ENCODE peak calls at places on chromosomes 5 and 9, in six cellular contexts. K, I, J, P, W and X are unnamed samples.
A peak's percentile ranks its signal among the peaks of the same experiment; 100 is the strongest.

GRCh38 chr9:132802121-132802795 is 75.8 kb downstream of the AK8 start:
- DNase-seq in J (no peak), P (no peak), I (no peak), W (no peak), K (no peak), X (no peak)

GRCh38 chr9:113631811-113632665 is 168.5 kb downstream of the RGS3 start:
- DNase-seq in P (no peak), I (no peak), W (peak; percentile 8), J (no peak), K (peak; percentile 15), X (no peak)

GRCh38 chr9:128626181-128626580 is 30.5 kb downstream of the DYNC2I2 start:
- DNase-seq in K (peak; percentile 62), J (no peak), P (no peak), W (no peak), I (no peak), X (no peak)

GRCh38 chr5:95859327-95860060 is 37.0 kb upstream of the GLRX start:
- DNase-seq in J (no peak), W (peak; percentile 53), I (peak; percentile 89), K (no peak), P (no peak), X (no peak)

GRCh38 chr9:133768371-133768858 is 30.3 kb upstream of the SARDH start:
- DNase-seq in W (no peak), J (no peak), K (peak; percentile 23), P (no peak), I (no peak), X (no peak)

GRCh38 chr5:19564036-19564435 is 424.0 kb downstream of the CDH18 start:
- DNase-seq in I (no peak), W (no peak), P (no peak), J (no peak), K (no peak), X (no peak)

GRCh38 chr5:176789873-176790615 is 20.3 kb upstream of the UNC5A start:
- DNase-seq in W (no peak), J (no peak), I (no peak), P (no peak), K (no peak), X (no peak)

GRCh38 chr5:38433160-38433861 is 123.1 kb downstream of the LIFR start:
- DNase-seq in P (no peak), J (no peak), K (peak; percentile 57), I (peak; percentile 95), W (no peak), X (no peak)

GRCh38 chr9:131178382-131178781 is 53.0 kb downstream of the NUP214 start:
- DNase-seq in J (peak; percentile 61), I (peak; percentile 78), K (peak; percentile 73), W (peak; percentile 59), P (peak; percentile 76), X (peak; percentile 66)

GRCh38 chr9:106893088-106893487 is 30.1 kb downstream of the ZNF462 start:
- DNase-seq in K (no peak), J (no peak), P (no peak), W (peak; percentile 61), I (peak; percentile 41), X (no peak)

GRCh38 chr5:135020111-135020895 is 13.7 kb downstream of the PITX1 start:
- DNase-seq in P (no peak), W (no peak), J (no peak), I (no peak), K (peak; percentile 12), X (no peak)

GRCh38 chr9:87324613-87325194 is 173.0 kb upstream of the DAPK1 start:
- DNase-seq in P (no peak), I (peak; percentile 85), W (no peak), J (no peak), K (no peak), X (no peak)

GRCh38 chr5:82274343-82275266 is 3.5 kb downstream of the RPS23 start:
- DNase-seq in P (no peak), J (no peak), K (peak; percentile 36), I (peak; percentile 11), W (no peak), X (no peak)

GRCh38 chr5:141821430-141821925 is 56.7 kb downstream of the PCDH1 start:
- DNase-seq in K (no peak), I (peak; percentile 93), P (no peak), W (no peak), J (no peak), X (no peak)

GRCh38 chr9:2465516-2465915 is 156.1 kb upstream of the VLDLR start:
- DNase-seq in K (no peak), W (no peak), J (no peak), P (no peak), I (no peak), X (no peak)

GRCh38 chr5:8188874-8189588 is 320.1 kb downstream of the MTRR start:
- DNase-seq in I (peak; percentile 0), J (no peak), P (no peak), K (no peak), W (no peak), X (no peak)

GRCh38 chr5:407801-408268 is 35.1 kb upstream of the EXOC3 start:
- DNase-seq in K (no peak), P (no peak), W (no peak), I (no peak), J (no peak), X (no peak)

GRCh38 chr5:112757468-112758208 is 20.0 kb downstream of the APC start:
- DNase-seq in I (peak; percentile 75), W (no peak), K (no peak), J (no peak), P (no peak), X (no peak)

GRCh38 chr5:139809331-139809810 is 13.8 kb downstream of the PSD2 start:
- DNase-seq in J (no peak), K (no peak), I (no peak), P (no peak), W (no peak), X (no peak)

GRCh38 chr9:105854783-105855709 is 160.7 kb downstream of the TMEM38B start:
- DNase-seq in P (no peak), J (no peak), I (no peak), W (no peak), K (no peak), X (no peak)

GRCh38 chr9:114228034-114228808 is 72.9 kb downstream of the COL27A1 start:
- DNase-seq in I (no peak), P (no peak), W (no peak), J (no peak), K (no peak), X (no peak)

GRCh38 chr9:106405871-106406435 is 457.0 kb upstream of the ZNF462 start:
- DNase-seq in J (no peak), I (no peak), P (no peak), W (no peak), K (no peak), X (no peak)

GRCh38 chr5:100130307-100130706 is 404.9 kb upstream of the FAM174A start:
- DNase-seq in K (no peak), I (no peak), J (no peak), W (no peak), P (no peak), X (no peak)

GRCh38 chr5:169651526-169651925 is 14.5 kb downstream of the DOCK2 start:
- DNase-seq in P (no peak), I (peak; percentile 70), W (no peak), J (no peak), K (no peak), X (no peak)

GRCh38 chr5:16916262-16916878 is 19.7 kb downstream of the MYO10 start:
- DNase-seq in I (peak; percentile 95), K (no peak), W (no peak), J (no peak), P (no peak), X (no peak)

GRCh38 chr9:91159664-91160121 is 202.0 kb downstream of the AUH start:
- DNase-seq in K (peak; percentile 69), I (peak; percentile 64), J (no peak), W (peak; percentile 44), P (no peak), X (no peak)

GRCh38 chr9:86903461-86904010 is 43.8 kb downstream of the GAS1 start:
- DNase-seq in J (no peak), W (no peak), P (no peak), K (peak; percentile 41), I (no peak), X (no peak)

GRCh38 chr9:130663258-130664171 is 879 bp upstream of the PRDM12 start:
- DNase-seq in K (no peak), I (no peak), W (no peak), P (no peak), J (no peak), X (no peak)

GRCh38 chr5:40734986-40735385 is 20.8 kb downstream of the TTC33 start:
- DNase-seq in K (no peak), W (no peak), P (no peak), J (no peak), I (peak; percentile 10), X (no peak)

GRCh38 chr5:97297063-97297715 is 114.1 kb upstream of the RIOK2 start:
- DNase-seq in J (no peak), I (peak; percentile 11), P (no peak), K (no peak), W (no peak), X (no peak)

DNA sequence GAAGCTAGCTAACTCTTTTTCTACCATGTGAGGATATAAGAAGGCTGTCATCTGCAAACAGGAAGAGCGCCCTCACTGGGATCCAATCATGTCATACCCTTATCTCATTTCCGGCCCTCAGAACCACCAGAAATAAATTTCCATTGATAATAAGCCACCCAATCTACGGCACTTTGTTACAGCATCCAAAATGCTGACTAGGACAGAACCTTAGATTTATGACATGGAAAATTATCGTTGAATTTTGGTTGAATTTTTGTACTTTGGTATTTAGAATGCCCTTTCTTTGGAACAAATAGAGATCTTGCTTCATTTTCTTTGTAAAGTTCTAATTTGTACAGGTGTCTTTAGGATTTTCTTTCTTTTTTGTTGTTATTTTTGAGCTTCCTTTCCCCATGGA is 53.3 kb upstream of the CYLC2 start:
- DNase-seq in W (no peak), K (no peak), I (no peak), P (no peak), J (no peak), X (no peak)
- TF ChIP-seq CTCF in W (no peak), K (no peak), I (no peak), P (no peak), J (no peak), X (no peak)

GRCh38 chr5:129698661-129699060 is 49.2 kb upstream of the MINAR2 start:
- DNase-seq in J (no peak), I (no peak), K (no peak), P (no peak), W (no peak), X (no peak)
- TF ChIP-seq CTCF in J (no peak), I (no peak), K (no peak), P (no peak), W (no peak), X (no peak)

GRCh38 chr5:154391788-154392187 is 54.0 kb upstream of the SAP30L start:
- DNase-seq in P (no peak), I (no peak), K (no peak), J (no peak), W (no peak), X (no peak)
- TF ChIP-seq CTCF in P (no peak), I (no peak), K (no peak), J (no peak), W (no peak), X (no peak)

GRCh38 chr9:81686614-81687520 is 2.5 kb downstream of the TLE1 start:
- DNase-seq in P (no peak), W (peak; percentile 81), J (peak; percentile 61), I (peak; percentile 89), K (peak; percentile 82), X (no peak)
- TF ChIP-seq CTCF in P (no peak), W (peak; percentile 44), J (no peak), I (peak; percentile 59), K (peak; percentile 61), X (peak; percentile 77)

DNA sequence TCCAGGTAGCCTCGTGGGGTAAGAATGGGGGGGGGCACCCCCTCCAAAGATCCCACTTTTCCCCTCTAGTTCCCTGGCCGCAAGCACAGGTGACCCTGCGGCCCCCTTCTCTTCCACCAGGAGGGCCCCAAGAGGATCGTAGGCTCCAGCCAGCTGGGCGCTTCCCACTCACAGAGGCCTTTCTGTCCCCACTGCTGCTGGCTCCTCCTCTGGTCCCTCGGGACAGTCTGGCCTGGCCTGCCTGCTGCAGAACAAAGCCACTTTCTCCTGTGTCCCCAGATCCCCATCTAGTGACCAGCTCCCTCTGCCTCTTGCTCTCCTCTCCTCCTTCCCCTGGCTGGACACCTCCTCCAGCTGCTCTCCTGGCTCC is 534 bp upstream of the SAPCD2 start:
- DNase-seq in I (no peak), W (no peak), P (no peak), J (no peak), K (no peak), X (no peak)
- TF ChIP-seq CTCF in I (no peak), W (no peak), P (no peak), J (no peak), K (no peak), X (no peak)